ENCODE peak calls at places on chromosomes 1 and 21, in eight cellular contexts. S is upper lobe of left lung; M is natural killer cell; X is CD4-positive, CD25-positive, alpha-beta regulatory T cell; J is A549; Z is HCT116; Q is heart right ventricle; E is pancreas. Y is an unnamed sample.

GRCh38 chr21:45886610-45887026 is 95.0 kb upstream of the COL6A1 start:
- ATAC-seq in S (no peak), M (peak; percentile 60), X (peak; percentile 49), J (no peak), Z (no peak), Q (no peak), E (no peak), Y (peak; percentile 35)

GRCh38 chr1:182383037-182383661 is 8.4 kb downstream of the GLUL start:
- ATAC-seq in S (no peak), M (no peak), X (no peak), J (no peak), Z (no peak), Q (no peak), E (no peak), Y (no peak)

GRCh38 chr1:246639732-246640131 is 73.5 kb downstream of the CNST start:
- ATAC-seq in S (no peak), M (no peak), X (no peak), J (no peak), Z (no peak), Q (peak; percentile 57), E (no peak), Y (no peak)

GRCh38 chr1:31016868-31017267 is 48.6 kb downstream of the PUM1 start:
- ATAC-seq in S (no peak), M (no peak), X (no peak), J (no peak), Z (no peak), Q (no peak), E (no peak), Y (no peak)

GRCh38 chr1:1343811-1344421 is 5.3 kb downstream of the DVL1 start:
- ATAC-seq in S (no peak), M (no peak), X (no peak), J (no peak), Z (peak; percentile 17), Q (no peak), E (no peak), Y (peak; percentile 16)

GRCh38 chr1:235017191-235017590 is 111.4 kb downstream of the TOMM20 start:
- ATAC-seq in S (no peak), M (no peak), X (no peak), J (no peak), Z (no peak), Q (no peak), E (no peak), Y (no peak)

GRCh38 chr1:207878939-207879338 is 32.0 kb downstream of the CD34 start:
- ATAC-seq in S (no peak), M (no peak), X (no peak), J (no peak), Z (no peak), Q (no peak), E (no peak), Y (no peak)

GRCh38 chr1:31152181-31152768 is 86.8 kb upstream of the PUM1 start:
- ATAC-seq in S (no peak), M (no peak), X (no peak), J (no peak), Z (no peak), Q (no peak), E (no peak), Y (peak; percentile 32)

GRCh38 chr1:67322442-67322841 is 14.8 kb downstream of the IL12RB2 start:
- ATAC-seq in S (no peak), M (no peak), X (no peak), J (no peak), Z (no peak), Q (no peak), E (no peak), Y (no peak)

GRCh38 chr1:24108334-24109165 is 3.4 kb downstream of the MYOM3 start:
- ATAC-seq in S (peak; percentile 79), M (no peak), X (no peak), J (peak; percentile 78), Z (peak; percentile 89), Q (no peak), E (no peak), Y (peak; percentile 82)

GRCh38 chr1:22184892-22185612 is 42.2 kb upstream of the WNT4 start:
- ATAC-seq in S (no peak), M (no peak), X (no peak), J (peak; percentile 33), Z (no peak), Q (no peak), E (peak; percentile 46), Y (no peak)

GRCh38 chr1:36279789-36280296 is 26.3 kb upstream of the SH3D21 start:
- ATAC-seq in S (no peak), M (no peak), X (no peak), J (no peak), Z (no peak), Q (no peak), E (no peak), Y (no peak)

GRCh38 chr1:223334156-223334555 is 29.8 kb downstream of the SUSD4 start:
- ATAC-seq in S (no peak), M (no peak), X (no peak), J (no peak), Z (no peak), Q (no peak), E (no peak), Y (no peak)

GRCh38 chr1:27873671-27874384 is 1.5 kb downstream of the THEMIS2 start:
- ATAC-seq in S (peak; percentile 55), M (no peak), X (no peak), J (no peak), Z (no peak), Q (no peak), E (no peak), Y (no peak)

GRCh38 chr1:173440430-173440829 is 36.7 kb upstream of the PRDX6 start:
- ATAC-seq in S (no peak), M (no peak), X (no peak), J (no peak), Z (no peak), Q (no peak), E (no peak), Y (no peak)

GRCh38 chr1:125087691-125088090 is 3902.9 kb downstream of the SRGAP2C start:
- ATAC-seq in S (no peak), M (no peak), X (no peak), J (no peak), Z (no peak), Q (no peak), E (no peak), Y (no peak)

GRCh38 chr1:201468501-201468843 is 516 bp downstream of the PHLDA3 start:
- ATAC-seq in S (peak; percentile 44), M (peak; percentile 47), X (no peak), J (peak; percentile 37), Z (peak; percentile 44), Q (peak; percentile 36), E (peak; percentile 39), Y (peak; percentile 2)

GRCh38 chr1:154973344-154974085 is 966 bp upstream of the CKS1B start:
- ATAC-seq in S (peak; percentile 80), M (peak; percentile 22), X (no peak), J (peak; percentile 19), Z (peak; percentile 33), Q (peak; percentile 35), E (peak; percentile 64), Y (peak; percentile 53)

GRCh38 chr1:71190843-71191242 is 110.0 kb upstream of the ZRANB2 start:
- ATAC-seq in S (no peak), M (no peak), X (no peak), J (no peak), Z (no peak), Q (no peak), E (no peak), Y (no peak)

GRCh38 chr1:220056374-220056773 is 10.1 kb upstream of the EPRS1 start:
- ATAC-seq in S (no peak), M (peak; percentile 100), X (no peak), J (no peak), Z (no peak), Q (no peak), E (no peak), Y (no peak)

Y was measured in esophagus mucosa.